ENCODE peak calls at places on chromosomes 2 and 18, in ten cellular contexts. T is DND-41, J is left lung, X is retinal pigment epithelial cell, I is LNCaP clone FGC, D is GM12865, F is HepG2, V is A673, O is astrocyte of the spinal cord, B is AG04450. N is an unnamed sample.
A peak's percentile ranks its signal among the peaks of the same experiment; 100 is the strongest.

GRCh38 chr2:121736140-121736461 is 574 bp downstream of the NIFK start:
- DNase-seq in T (no peak), J (no peak), X (no peak), I (no peak), D (no peak), F (no peak), V (no peak), O (no peak), B (no peak), N (no peak)

GRCh38 chr2:108354171-108354570 is 23.6 kb upstream of the SULT1C4 start:
- DNase-seq in T (no peak), J (no peak), X (no peak), I (no peak), D (no peak), F (no peak), V (no peak), O (no peak), B (no peak), N (no peak)

GRCh38 chr18:58691256-58691655 is 20.0 kb downstream of the MALT1 start:
- DNase-seq in T (no peak), J (no peak), X (no peak), I (no peak), D (no peak), F (no peak), V (no peak), O (peak; percentile 23), B (no peak), N (no peak)

GRCh38 chr2:239196474-239197021 is 204.3 kb downstream of the HDAC4 start:
- DNase-seq in T (no peak), J (peak; percentile 73), X (no peak), I (no peak), D (no peak), F (no peak), V (no peak), O (no peak), B (no peak), N (peak; percentile 7)

GRCh38 chr2:189350515-189351209 is 90.6 kb upstream of the WDR75 start:
- DNase-seq in T (no peak), J (no peak), X (peak; percentile 64), I (no peak), D (no peak), F (no peak), V (no peak), O (peak; percentile 100), B (peak; percentile 60), N (peak; percentile 50)

GRCh38 chr18:44725300-44726096 is 44.8 kb downstream of the SETBP1 start:
- DNase-seq in T (peak; percentile 82), J (no peak), X (no peak), I (no peak), D (peak; percentile 77), F (no peak), V (peak; percentile 61), O (peak; percentile 64), B (no peak), N (peak; percentile 56)

GRCh38 chr2:26086155-26086634 is 52.3 kb downstream of the RAB10 start:
- DNase-seq in T (no peak), J (no peak), X (no peak), I (no peak), D (peak; percentile 34), F (no peak), V (peak; percentile 48), O (peak; percentile 94), B (peak; percentile 32), N (no peak)

GRCh38 chr2:148375214-148375613 is 269.3 kb upstream of the EPC2 start:
- DNase-seq in T (no peak), J (no peak), X (no peak), I (no peak), D (no peak), F (no peak), V (no peak), O (no peak), B (no peak), N (no peak)

GRCh38 chr2:26002617-26003310 is 20.5 kb upstream of the KIF3C start:
- DNase-seq in T (no peak), J (no peak), X (no peak), I (no peak), D (peak; percentile 30), F (no peak), V (no peak), O (no peak), B (no peak), N (peak; percentile 51)

GRCh38 chr2:23397483-23397882 is 12.5 kb downstream of the KLHL29 start:
- DNase-seq in T (no peak), J (no peak), X (no peak), I (no peak), D (no peak), F (no peak), V (no peak), O (no peak), B (no peak), N (no peak)

GRCh38 chr2:25614711-25615110 is 58.7 kb downstream of the DTNB start:
- DNase-seq in T (no peak), J (no peak), X (no peak), I (no peak), D (no peak), F (no peak), V (no peak), O (no peak), B (no peak), N (no peak)

GRCh38 chr2:191821078-191821477 is 25.8 kb downstream of the CAVIN2 start:
- DNase-seq in T (no peak), J (no peak), X (no peak), I (no peak), D (no peak), F (no peak), V (no peak), O (no peak), B (no peak), N (no peak)

GRCh38 chr2:10377052-10377746 is 70.9 kb downstream of the ODC1 start:
- DNase-seq in T (no peak), J (no peak), X (no peak), I (no peak), D (no peak), F (no peak), V (no peak), O (no peak), B (no peak), N (peak; percentile 66)

GRCh38 chr2:16336491-16336890 is 329.1 kb downstream of the CYRIA start:
- DNase-seq in T (no peak), J (no peak), X (no peak), I (no peak), D (no peak), F (no peak), V (no peak), O (no peak), B (no peak), N (no peak)

GRCh38 chr2:48699377-48699951 is 56.1 kb downstream of the LHCGR start:
- DNase-seq in T (no peak), J (no peak), X (peak; percentile 53), I (no peak), D (no peak), F (no peak), V (no peak), O (peak; percentile 62), B (no peak), N (no peak)

GRCh38 chr2:135826561-135826960 is 10.4 kb downstream of the LCT start:
- DNase-seq in T (no peak), J (no peak), X (no peak), I (no peak), D (no peak), F (no peak), V (no peak), O (no peak), B (no peak), N (no peak)

DNA sequence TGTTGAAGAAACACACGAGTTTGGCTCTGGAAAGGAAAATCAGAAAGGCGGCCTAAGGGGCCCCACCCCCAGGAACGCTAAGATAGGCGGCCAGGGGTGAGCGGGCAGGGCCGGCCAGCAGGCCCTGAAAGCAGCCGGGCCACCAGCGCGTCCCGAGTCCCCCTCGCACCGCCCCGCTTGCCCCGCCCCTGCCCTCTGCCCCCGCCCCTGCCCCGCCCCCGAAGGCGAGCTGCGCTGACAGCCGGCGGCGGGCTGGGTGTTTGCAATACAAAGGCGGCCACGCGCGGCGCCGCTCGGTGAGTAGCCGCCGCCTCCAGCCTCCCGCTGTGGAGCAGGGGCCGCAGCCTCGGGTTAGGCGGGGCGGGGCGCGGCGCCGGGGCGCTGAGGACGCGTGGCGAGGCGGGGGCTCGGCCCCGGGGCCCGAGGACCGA is at the start of gene LPIN1:
- DNase-seq in T (peak; percentile 88), J (peak; percentile 96), X (peak; percentile 53), I (no peak), D (peak; percentile 89), F (peak; percentile 70), V (peak; percentile 91), O (peak; percentile 86), B (peak; percentile 54), N (peak; percentile 92)
- TF ChIP-seq CTCF in T (peak; percentile 39), J (peak; percentile 9), X (no peak), I (peak; percentile 26), D (no peak), F (peak; percentile 32), V (no peak), O (no peak), B (no peak), N (no peak)

GRCh38 chr2:98012561-98012979 is 16.8 kb upstream of the TMEM131 start:
- DNase-seq in T (no peak), J (no peak), X (no peak), I (no peak), D (peak; percentile 86), F (no peak), V (no peak), O (no peak), B (no peak), N (no peak)
- H3K4me3 ChIP-seq in T (no peak overlapping the region), J (no peak overlapping the region), X (no peak overlapping the region), I (no peak overlapping the region), D (peak overlapping the region; percentile 17), F (no peak overlapping the region), V (no peak overlapping the region), O (no peak overlapping the region), B (no peak overlapping the region), N (no peak overlapping the region)

DNA sequence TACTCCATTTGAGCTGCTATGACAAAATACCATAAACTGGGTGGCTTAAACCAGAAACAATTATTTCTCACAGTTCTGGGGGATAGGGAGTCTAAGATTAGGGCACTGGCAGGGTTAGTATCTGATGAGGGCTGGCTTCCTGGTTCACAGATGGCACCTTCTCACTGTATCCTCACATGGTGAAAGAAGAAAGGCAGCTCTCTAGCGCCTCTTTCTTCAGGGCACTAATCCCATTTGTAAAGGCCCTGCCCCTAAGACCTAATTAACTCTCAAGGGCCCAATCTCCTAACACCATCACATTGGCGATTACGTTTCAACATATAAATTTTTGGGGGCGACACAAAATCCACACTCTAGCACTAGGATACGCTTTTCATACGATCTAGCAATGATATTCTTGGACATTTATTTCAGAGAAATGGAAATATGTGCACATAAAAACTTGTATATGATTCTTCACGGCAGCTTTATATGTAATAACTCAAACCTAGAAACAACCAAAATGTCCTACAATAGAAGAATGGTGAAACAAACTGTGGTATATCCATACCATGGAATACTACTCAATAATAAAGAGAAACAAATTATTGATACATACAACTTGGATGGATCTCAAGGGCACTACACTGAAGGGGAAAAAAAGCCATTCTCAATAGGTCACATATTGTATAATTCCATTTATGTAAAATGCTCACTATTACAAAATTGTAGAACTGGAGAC is 111.0 kb downstream of the BCL2L11 start:
- DNase-seq in T (no peak), J (no peak), X (no peak), I (no peak), D (no peak), F (no peak), V (no peak), O (no peak), B (no peak), N (no peak)
- TF ChIP-seq CTCF in T (no peak), J (no peak), X (no peak), I (no peak), D (no peak), F (no peak), V (no peak), O (no peak), B (no peak), N (no peak)

GRCh38 chr2:45001629-45002385 is 7.4 kb downstream of the SIX2 start:
- DNase-seq in T (no peak), J (no peak), X (no peak), I (no peak), D (no peak), F (no peak), V (no peak), O (no peak), B (no peak), N (no peak)
- H3K4me3 ChIP-seq in T (no peak overlapping the region), J (peak overlapping the region; percentile 14), X (peak overlapping the region; percentile 41), I (no peak overlapping the region), D (no peak overlapping the region), F (no peak overlapping the region), V (no peak overlapping the region), O (peak overlapping the region; percentile 24), B (peak overlapping the region; percentile 32), N (no peak overlapping the region)

N was measured in body of pancreas.